ENCODE peak calls at places on chromosomes 3 and 15, in four cellular contexts. H is WTC11, M is K562, I is HepG2. L is an unnamed sample.

GRCh38 chr3:79761441-79761840 is 6.4 kb downstream of the ROBO1 start:
- DNase-seq in H (no peak), M (no peak), I (no peak), L (no peak)

GRCh38 chr3:52882377-52882776 is 15.0 kb downstream of the STIMATE start:
- DNase-seq in M (no peak), I (no peak), H (no peak), L (no peak)

GRCh38 chr3:45545476-45545875 is 49.1 kb upstream of the LIMD1 start:
- DNase-seq in M (peak; percentile 77), H (no peak), I (peak; percentile 75), L (no peak)

GRCh38 chr15:66670698-66671580 is 31.1 kb upstream of the SMAD6 start:
- DNase-seq in H (peak; percentile 91), M (peak; percentile 94), I (peak; percentile 18), L (peak; percentile 59)

GRCh38 chr3:29141197-29141911 is 139.5 kb upstream of the RBMS3 start:
- DNase-seq in M (no peak), H (no peak), I (no peak), L (no peak)

GRCh38 chr3:99236576-99236975 is 335.1 kb upstream of the DCBLD2 start:
- DNase-seq in M (no peak), I (no peak), H (no peak), L (no peak)

GRCh38 chr3:117524890-117525289 is 815.3 kb downstream of the TUSC7 start:
- DNase-seq in I (no peak), M (no peak), H (no peak), L (no peak)

GRCh38 chr15:44550256-44550655 is 13.3 kb downstream of the EIF3J start:
- DNase-seq in H (no peak), M (no peak), I (no peak), L (no peak)

GRCh38 chr15:25890532-25890931 is 27.4 kb upstream of the ATP10A start:
- DNase-seq in H (no peak), M (no peak), I (no peak), L (no peak)

GRCh38 chr3:21435871-21436270 is 315.1 kb downstream of the ZNF385D start:
- DNase-seq in I (no peak), M (no peak), H (no peak), L (peak; percentile 7)

GRCh38 chr15:45118131-45118588 is 4.0 kb downstream of the DUOXA2 start:
- DNase-seq in H (peak; percentile 93), M (peak; percentile 93), I (peak; percentile 85), L (peak; percentile 85)

GRCh38 chr3:99644741-99645140 is 6.3 kb downstream of the COL8A1 start:
- DNase-seq in I (no peak), M (no peak), H (no peak), L (no peak)

GRCh38 chr15:63212050-63212973 is 22.9 kb downstream of the RAB8B start:
- DNase-seq in M (peak; percentile 39), I (peak; percentile 39), H (no peak), L (no peak)

GRCh38 chr3:4099607-4100006 is 203.6 kb upstream of the SETMAR start:
- DNase-seq in H (no peak), I (no peak), M (no peak), L (no peak)

GRCh38 chr3:154129625-154130024 is 8.4 kb downstream of the ARHGEF26 start:
- DNase-seq in I (no peak), H (no peak), M (no peak), L (no peak)

GRCh38 chr3:59517448-59517847 is 467.6 kb upstream of the CFAP20DC start:
- DNase-seq in I (no peak), H (no peak), M (no peak), L (no peak)

GRCh38 chr3:50057756-50058155 is 31.0 kb upstream of the RBM5 start:
- DNase-seq in H (no peak), M (no peak), I (no peak), L (no peak)

GRCh38 chr3:42476225-42477160 is 25.9 kb upstream of the VIPR1 start:
- DNase-seq in M (peak; percentile 4), I (no peak), H (no peak), L (no peak)

GRCh38 chr15:23038741-23039150 is 623 bp downstream of the TUBGCP5 start:
- DNase-seq in M (no peak), I (peak; percentile 24), H (no peak), L (peak; percentile 64)

GRCh38 chr15:64634576-64635485 is 140.6 kb downstream of the RBPMS2 start:
- DNase-seq in M (no peak), H (peak; percentile 64), I (peak; percentile 72), L (peak; percentile 59)

GRCh38 chr3:111956995-111957736 is 21.7 kb upstream of the ABHD10 start:
- DNase-seq in M (no peak), H (no peak), I (no peak), L (no peak)

GRCh38 chr15:49978171-49978570 is 140.9 kb downstream of the ATP8B4 start:
- DNase-seq in H (no peak), M (no peak), I (no peak), L (no peak)

GRCh38 chr3:167854846-167855245 is 119.3 kb downstream of the SERPINI1 start:
- DNase-seq in H (no peak), M (no peak), I (no peak), L (no peak)

GRCh38 chr3:9198805-9199386 is 50.5 kb downstream of the SRGAP3 start:
- DNase-seq in M (no peak), H (no peak), I (no peak), L (no peak)

GRCh38 chr3:143283432-143284128 is 164.0 kb downstream of the CHST2 start:
- DNase-seq in H (no peak), I (no peak), M (peak; percentile 73), L (no peak)

GRCh38 chr3:133367956-133368355 is 31.9 kb upstream of the BFSP2 start:
- DNase-seq in M (no peak), I (no peak), H (no peak), L (no peak)

GRCh38 chr15:59532770-59533379 is 78.7 kb upstream of the GCNT3 start:
- DNase-seq in M (peak; percentile 48), I (peak; percentile 41), H (peak; percentile 25), L (peak; percentile 29)

GRCh38 chr3:133211449-133211848 is 173.3 kb downstream of the TMEM108 start:
- DNase-seq in M (no peak), H (no peak), I (no peak), L (no peak)

GRCh38 chr3:190446492-190447301 is 3.0 kb downstream of the TMEM207 start:
- DNase-seq in I (no peak), M (no peak), H (no peak), L (no peak)

GRCh38 chr3:49867871-49868321 is 1.8 kb downstream of the CAMKV start:
- DNase-seq in M (peak; percentile 49), I (peak; percentile 27), H (peak; percentile 78), L (peak; percentile 25)

GRCh38 chr3:175896655-175897054 is 1037.5 kb downstream of the NAALADL2 start:
- DNase-seq in I (no peak), H (no peak), M (no peak), L (no peak)

GRCh38 chr3:10368512-10368911 is 47.6 kb upstream of the SEC13 start:
- DNase-seq in I (no peak), M (no peak), H (no peak), L (no peak)
- TF ChIP-seq CTCF in I (no peak), M (no peak), H (no peak), L (no peak)

DNA sequence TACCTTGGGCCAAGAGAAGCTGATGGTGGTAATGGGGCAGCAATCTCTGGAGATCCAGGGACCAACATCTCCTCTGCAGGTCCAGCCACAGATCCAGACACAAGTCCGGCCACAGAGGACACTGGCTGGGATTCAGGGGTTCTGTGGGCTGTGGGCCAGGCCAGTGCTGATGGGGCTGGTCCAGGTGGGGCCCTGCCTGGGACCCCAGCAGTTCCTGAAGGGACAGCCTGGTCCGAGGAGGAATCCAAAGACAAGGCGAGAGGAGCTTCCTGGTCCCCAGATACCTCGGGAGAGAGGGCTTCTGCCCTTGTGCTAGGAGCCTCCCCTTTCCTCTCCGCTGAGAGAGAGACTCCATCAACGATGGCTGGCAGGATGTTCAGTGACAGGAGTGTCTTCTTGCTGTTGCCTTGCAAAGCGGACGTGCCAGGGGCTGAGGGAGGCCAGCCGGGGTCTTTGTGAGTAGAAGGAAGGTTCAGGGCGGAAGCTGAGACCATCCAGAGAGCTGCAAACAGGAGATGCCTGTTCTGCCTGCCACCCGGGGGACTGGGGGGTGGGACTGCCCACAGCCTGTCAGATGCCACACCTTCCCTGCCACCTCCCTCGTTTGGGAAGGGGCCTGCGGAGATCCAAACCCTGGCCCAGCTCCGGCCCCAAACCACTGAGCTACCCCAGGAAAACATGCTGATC is 24.5 kb upstream of the GOLGA6C start:
- DNase-seq in H (no peak), I (no peak), M (no peak), L (no peak)
- TF ChIP-seq HMGXB4 in H (no peak), I (no peak), M (no peak), L (no peak)

DNA sequence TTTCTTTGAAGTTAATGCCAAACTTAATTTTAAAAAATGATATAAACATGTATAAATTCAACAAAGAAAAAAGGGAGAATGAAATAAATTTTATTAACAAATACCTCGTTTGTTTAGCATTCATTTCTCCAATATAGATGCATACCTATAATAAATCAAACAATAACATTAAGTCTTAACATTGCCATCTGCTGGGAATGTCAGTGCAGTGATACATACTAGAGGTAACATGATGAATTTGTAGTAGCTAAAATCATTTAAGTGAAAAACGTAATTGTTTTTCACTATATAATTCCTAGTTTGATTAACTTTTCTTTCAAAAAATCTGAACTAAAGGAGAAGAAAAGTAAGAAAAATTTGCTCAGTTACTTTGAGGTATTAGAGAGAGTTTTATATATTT is 340.2 kb upstream of the CBLB start:
- DNase-seq in I (no peak), H (no peak), M (no peak), L (peak; percentile 45)
- TF ChIP-seq CTCF in I (no peak), H (no peak), M (no peak), L (peak; percentile 32)

GRCh38 chr3:11495948-11496557 is 147.7 kb downstream of the VGLL4 start:
- DNase-seq in M (no peak), I (no peak), H (peak; percentile 30), L (no peak)

GRCh38 chr3:11498646-11499045 is 145.1 kb downstream of the VGLL4 start:
- DNase-seq in I (peak; percentile 55), M (no peak), H (no peak), L (peak; percentile 30)

GRCh38 chr3:11498174-11498573 is 145.5 kb downstream of the VGLL4 start:
- DNase-seq in H (no peak), M (no peak), I (no peak), L (no peak)

GRCh38 chr3:11494131-11494916 is 149.4 kb downstream of the VGLL4 start:
- DNase-seq in M (no peak), I (no peak), H (no peak), L (no peak)

DNA sequence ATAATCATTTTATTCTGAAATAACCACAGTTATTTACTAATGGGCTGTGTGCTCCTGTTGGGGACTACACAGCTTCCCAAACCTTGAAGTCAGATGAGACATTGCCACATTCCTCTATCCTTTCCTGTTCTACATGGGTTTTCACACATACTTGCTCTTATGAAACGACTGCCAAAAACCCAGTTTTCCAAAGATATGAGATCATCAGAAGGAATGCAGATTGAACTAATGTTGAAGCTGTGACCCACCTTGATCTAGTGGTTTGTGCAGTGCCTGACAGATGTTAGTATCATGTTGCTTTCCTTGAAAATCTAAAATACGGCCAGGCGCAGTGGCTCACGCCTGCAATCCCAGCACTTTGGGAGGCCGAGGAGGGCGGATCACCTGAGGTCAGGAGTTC is 144.6 kb downstream of the VGLL4 start:
- DNase-seq in H (no peak), I (peak; percentile 15), M (no peak), L (peak; percentile 11)
- TF ChIP-seq HMGXB4 in H (no peak), I (no peak), M (no peak), L (no peak)

GRCh38 chr15:101217446-101217845 is 34.4 kb downstream of the CHSY1 start:
- DNase-seq in H (no peak), I (peak; percentile 26), M (peak; percentile 30), L (no peak)
- TF ChIP-seq CTCF in H (no peak), I (no peak), M (no peak), L (no peak)